ENCODE peak calls at places on chromosomes 5 and 9, in four cellular contexts. P is endothelial cell of umbilical vein, K is cerebellar nuclear complex, S is SW 1271. A is an unnamed sample.
A peak's percentile ranks its signal among the peaks of the same experiment; 100 is the strongest.

GRCh38 chr5:120690621-120691407 is 226.7 kb downstream of the PRR16 start:
- DNase-seq in P (no peak), K (no peak), S (no peak), A (no peak)

GRCh38 chr9:21744874-21745273 is 57.6 kb upstream of the MTAP start:
- DNase-seq in P (no peak), K (no peak), S (no peak), A (peak; percentile 61)

GRCh38 chr5:73544429-73545402 is 20.7 kb downstream of the ANKRA2 start:
- DNase-seq in P (peak; percentile 76), K (no peak), S (no peak), A (no peak)

GRCh38 chr5:62585751-62586150 is 7.1 kb downstream of the LRRC70 start:
- DNase-seq in P (peak; percentile 59), K (no peak), S (peak; percentile 16), A (no peak)

GRCh38 chr5:150139334-150139733 is 16.3 kb downstream of the PDGFRB start:
- DNase-seq in P (no peak), K (no peak), S (no peak), A (peak; percentile 67)

GRCh38 chr5:14201325-14202061 is 58.4 kb downstream of the TRIO start:
- DNase-seq in P (peak; percentile 83), K (no peak), S (no peak), A (peak; percentile 69)

GRCh38 chr5:116553366-116553765 is 21.3 kb downstream of the SEMA6A start:
- DNase-seq in P (no peak), K (no peak), S (no peak), A (no peak)

GRCh38 chr9:130200038-130200979 is 28.1 kb downstream of the NCS1 start:
- DNase-seq in P (no peak), K (no peak), S (no peak), A (no peak)

GRCh38 chr5:161411156-161411555 is 135.4 kb downstream of the GABRB2 start:
- DNase-seq in P (no peak), K (no peak), S (no peak), A (no peak)

GRCh38 chr9:110125207-110125751 is 82.7 kb downstream of the C9orf152 start:
- DNase-seq in P (peak; percentile 81), K (no peak), S (no peak), A (peak; percentile 96)

GRCh38 chr9:73643379-73644013 is 491.8 kb downstream of the ANXA1 start:
- DNase-seq in P (no peak), K (no peak), S (no peak), A (peak; percentile 88)

GRCh38 chr9:125747053-125747764 is at the start of gene PBX3:
- DNase-seq in P (peak; percentile 38), K (no peak), S (peak; percentile 66), A (peak; percentile 46)

GRCh38 chr9:71783120-71783523 is 14.8 kb upstream of the CEMIP2 start:
- DNase-seq in P (no peak), K (no peak), S (no peak), A (no peak)

GRCh38 chr5:7436521-7436920 is 40.6 kb downstream of the ADCY2 start:
- DNase-seq in P (no peak), K (no peak), S (no peak), A (no peak)

GRCh38 chr9:2800385-2801179 is 43.3 kb downstream of the PUM3 start:
- DNase-seq in P (no peak), K (no peak), S (no peak), A (no peak)

GRCh38 chr5:147437161-147437596 is 72.7 kb downstream of the DPYSL3 start:
- DNase-seq in P (no peak), K (no peak), S (no peak), A (no peak)

GRCh38 chr5:180593446-180594206 is 2.3 kb upstream of the SCGB3A1 start:
- DNase-seq in P (no peak), K (no peak), S (no peak), A (no peak)

GRCh38 chr5:71475788-71476384 is 20.4 kb downstream of the BDP1 start:
- DNase-seq in P (peak; percentile 39), K (no peak), S (peak; percentile 71), A (peak; percentile 52)

GRCh38 chr9:133994359-133995011 is 2.4 kb upstream of the VAV2 start:
- DNase-seq in P (peak; percentile 71), K (no peak), S (peak; percentile 70), A (peak; percentile 39)

GRCh38 chr5:52725781-52726180 is 61.9 kb upstream of the ITGA1 start:
- DNase-seq in P (peak; percentile 91), K (no peak), S (no peak), A (no peak)

GRCh38 chr9:112582863-112583262 is 96.2 kb downstream of the KIAA1958 start:
- DNase-seq in P (no peak), K (no peak), S (no peak), A (no peak)

GRCh38 chr5:55903121-55903701 is 52.1 kb downstream of the IL31RA start:
- DNase-seq in P (peak; percentile 26), K (no peak), S (no peak), A (no peak)

GRCh38 chr5:1666812-1667588 is 132.6 kb downstream of the MRPL36 start:
- DNase-seq in P (no peak), K (no peak), S (no peak), A (no peak)

GRCh38 chr5:93620487-93621339 is 37.7 kb downstream of the NR2F1 start:
- DNase-seq in P (peak; percentile 69), K (peak; percentile 69), S (peak; percentile 77), A (peak; percentile 85)

GRCh38 chr9:115517335-115518075 is 399.5 kb upstream of the TNC start:
- DNase-seq in P (no peak), K (no peak), S (no peak), A (no peak)

GRCh38 chr9:125525846-125526619 is 181.0 kb downstream of the MAPKAP1 start:
- DNase-seq in P (peak; percentile 83), K (no peak), S (no peak), A (peak; percentile 89)

GRCh38 chr9:131739988-131740648 is at the start of gene RAPGEF1:
- DNase-seq in P (no peak), K (no peak), S (peak; percentile 29), A (peak; percentile 39)

GRCh38 chr9:125674981-125675973 is 31.7 kb downstream of the MAPKAP1 start:
- DNase-seq in P (peak; percentile 89), K (no peak), S (peak; percentile 98), A (peak; percentile 91)

GRCh38 chr5:74394543-74394923 is 246.0 kb downstream of the ENC1 start:
- DNase-seq in P (no peak), K (no peak), S (no peak), A (peak; percentile 16)

GRCh38 chr9:92100237-92100911 is 14.8 kb downstream of the SPTLC1 start:
- DNase-seq in P (peak; percentile 59), K (no peak), S (peak; percentile 89), A (peak; percentile 87)

GRCh38 chr9:109469646-109470358 is 28.3 kb downstream of the PTPN3 start:
- DNase-seq in P (peak; percentile 77), K (peak; percentile 17), S (peak; percentile 88), A (peak; percentile 68)

GRCh38 chr9:119838210-119838609 is 469.0 kb upstream of the BRINP1 start:
- DNase-seq in P (no peak), K (no peak), S (no peak), A (no peak)

GRCh38 chr5:72314571-72315172 is 5.4 kb downstream of the MRPS27 start:
- DNase-seq in P (peak; percentile 76), K (no peak), S (peak; percentile 44), A (peak; percentile 39)

GRCh38 chr9:28956111-28956880 is 1383.0 kb upstream of the C9orf72 start:
- DNase-seq in P (no peak), K (no peak), S (no peak), A (no peak)

GRCh38 chr5:10567181-10567591 is 3.3 kb downstream of the ANKRD33B start:
- DNase-seq in P (no peak), K (no peak), S (no peak), A (no peak)

GRCh38 chr9:114282507-114282906 is 40.4 kb upstream of the ORM1 start:
- DNase-seq in P (no peak), K (no peak), S (no peak), A (no peak)

GRCh38 chr5:39080597-39081204 is 6.5 kb upstream of the RICTOR start:
- DNase-seq in P (peak; percentile 73), K (no peak), S (peak; percentile 77), A (peak; percentile 76)

GRCh38 chr9:133234577-133235322 is 25.7 kb upstream of the OBP2B start:
- DNase-seq in P (no peak), K (no peak), S (no peak), A (no peak)

GRCh38 chr9:36407122-36407723 is 7.2 kb upstream of the RNF38 start:
- DNase-seq in P (peak; percentile 71), K (peak; percentile 8), S (peak; percentile 52), A (peak; percentile 63)

A was measured in HCEC 1CT.